ENCODE peak calls at places on chromosome 17, in seven cellular contexts. One of them, this sample, is unnamed.
A peak's percentile ranks its signal among the peaks of the same experiment; 100 is the strongest.

GRCh38 chr17:38660097-38661026 is 14.4 kb downstream of the EPOP start:
- DNase-seq in endodermal cell: peak; percentile 56
- DNase-seq in SW 1271: no peak
- DNase-seq in CD8-positive, alpha-beta T cell: no peak
- DNase-seq in body of pancreas: no peak
- DNase-seq in BE2C: no peak
- DNase-seq in hippocampal formation: no peak
- DNase-seq in this sample: no peak

GRCh38 chr17:72588961-72589360 is 468.1 kb downstream of the SOX9 start:
- DNase-seq in body of pancreas: peak; percentile 76
- DNase-seq in CD8-positive, alpha-beta T cell: no peak
- DNase-seq in BE2C: peak; percentile 47
- DNase-seq in hippocampal formation: no peak
- DNase-seq in endodermal cell: no peak
- DNase-seq in SW 1271: no peak
- DNase-seq in this sample: no peak

GRCh38 chr17:46191332-46192210 is 1.7 kb downstream of the KANSL1 start:
- DNase-seq in hippocampal formation: peak; percentile 73
- DNase-seq in SW 1271: peak; percentile 66
- DNase-seq in endodermal cell: peak; percentile 85
- DNase-seq in CD8-positive, alpha-beta T cell: no peak
- DNase-seq in body of pancreas: peak; percentile 45
- DNase-seq in BE2C: peak; percentile 44
- DNase-seq in this sample: no peak

GRCh38 chr17:69326302-69327059 is 452 bp downstream of the ABCA5 start:
- DNase-seq in CD8-positive, alpha-beta T cell: peak; percentile 4
- DNase-seq in SW 1271: no peak
- DNase-seq in BE2C: no peak
- DNase-seq in body of pancreas: no peak
- DNase-seq in hippocampal formation: no peak
- DNase-seq in endodermal cell: no peak
- DNase-seq in this sample: no peak

GRCh38 chr17:75908201-75908600 is 3.5 kb upstream of the MRPL38 start:
- DNase-seq in hippocampal formation: no peak
- DNase-seq in BE2C: no peak
- DNase-seq in CD8-positive, alpha-beta T cell: no peak
- DNase-seq in endodermal cell: no peak
- DNase-seq in SW 1271: no peak
- DNase-seq in body of pancreas: no peak
- DNase-seq in this sample: no peak

GRCh38 chr17:31499771-31500554 is 108.5 kb downstream of the RAB11FIP4 start:
- DNase-seq in body of pancreas: peak; percentile 76
- DNase-seq in SW 1271: no peak
- DNase-seq in hippocampal formation: peak; percentile 72
- DNase-seq in BE2C: no peak
- DNase-seq in CD8-positive, alpha-beta T cell: no peak
- DNase-seq in endodermal cell: peak; percentile 84
- DNase-seq in this sample: peak; percentile 64

GRCh38 chr17:81543339-81543675 is 8.8 kb downstream of the FAAP100 start:
- DNase-seq in SW 1271: no peak
- DNase-seq in body of pancreas: peak; percentile 41
- DNase-seq in CD8-positive, alpha-beta T cell: no peak
- DNase-seq in endodermal cell: no peak
- DNase-seq in hippocampal formation: no peak
- DNase-seq in BE2C: no peak
- DNase-seq in this sample: peak; percentile 44

GRCh38 chr17:77437747-77438146 is 297.0 kb downstream of the SEC14L1 start:
- DNase-seq in SW 1271: no peak
- DNase-seq in BE2C: no peak
- DNase-seq in body of pancreas: no peak
- DNase-seq in hippocampal formation: no peak
- DNase-seq in CD8-positive, alpha-beta T cell: no peak
- DNase-seq in endodermal cell: no peak
- DNase-seq in this sample: no peak

GRCh38 chr17:75489511-75489955 is 25.8 kb downstream of the CASKIN2 start:
- DNase-seq in body of pancreas: no peak
- DNase-seq in SW 1271: no peak
- DNase-seq in BE2C: no peak
- DNase-seq in endodermal cell: no peak
- DNase-seq in CD8-positive, alpha-beta T cell: no peak
- DNase-seq in hippocampal formation: no peak
- DNase-seq in this sample: no peak

GRCh38 chr17:34703533-34703932 is 124.2 kb downstream of the TMEM132E start:
- DNase-seq in endodermal cell: peak; percentile 96
- DNase-seq in SW 1271: no peak
- DNase-seq in hippocampal formation: no peak
- DNase-seq in BE2C: no peak
- DNase-seq in body of pancreas: peak; percentile 30
- DNase-seq in CD8-positive, alpha-beta T cell: peak; percentile 22
- DNase-seq in this sample: no peak

GRCh38 chr17:66889480-66890230 is 54.7 kb downstream of the CACNG5 start:
- DNase-seq in SW 1271: no peak
- DNase-seq in body of pancreas: no peak
- DNase-seq in CD8-positive, alpha-beta T cell: no peak
- DNase-seq in endodermal cell: no peak
- DNase-seq in hippocampal formation: no peak
- DNase-seq in BE2C: no peak
- DNase-seq in this sample: no peak

GRCh38 chr17:63774141-63774981 is at the start of gene DDX42:
- DNase-seq in CD8-positive, alpha-beta T cell: peak; percentile 89
- DNase-seq in BE2C: peak; percentile 95
- DNase-seq in SW 1271: peak; percentile 58
- DNase-seq in body of pancreas: peak; percentile 90
- DNase-seq in hippocampal formation: no peak
- DNase-seq in endodermal cell: peak; percentile 98
- DNase-seq in this sample: peak; percentile 89

GRCh38 chr17:35866356-35866950 is 2.2 kb downstream of the HEATR9 start:
- DNase-seq in SW 1271: no peak
- DNase-seq in endodermal cell: no peak
- DNase-seq in body of pancreas: no peak
- DNase-seq in CD8-positive, alpha-beta T cell: no peak
- DNase-seq in BE2C: no peak
- DNase-seq in hippocampal formation: no peak
- DNase-seq in this sample: no peak

GRCh38 chr17:5139454-5139725 is 23.6 kb downstream of the USP6 start:
- DNase-seq in BE2C: no peak
- DNase-seq in endodermal cell: peak; percentile 35
- DNase-seq in hippocampal formation: no peak
- DNase-seq in CD8-positive, alpha-beta T cell: no peak
- DNase-seq in body of pancreas: no peak
- DNase-seq in SW 1271: no peak
- DNase-seq in this sample: no peak

GRCh38 chr17:79992657-79993389 is 42.8 kb downstream of the TBC1D16 start:
- DNase-seq in BE2C: no peak
- DNase-seq in hippocampal formation: no peak
- DNase-seq in endodermal cell: no peak
- DNase-seq in CD8-positive, alpha-beta T cell: no peak
- DNase-seq in body of pancreas: no peak
- DNase-seq in SW 1271: no peak
- DNase-seq in this sample: no peak

GRCh38 chr17:40331743-40332641 is 23.0 kb downstream of the RARA start:
- DNase-seq in body of pancreas: peak; percentile 93
- DNase-seq in SW 1271: no peak
- DNase-seq in CD8-positive, alpha-beta T cell: no peak
- DNase-seq in endodermal cell: no peak
- DNase-seq in BE2C: peak; percentile 83
- DNase-seq in hippocampal formation: peak; percentile 50
- DNase-seq in this sample: peak; percentile 73

GRCh38 chr17:31680126-31680525 is 178.9 kb downstream of the COPRS start:
- DNase-seq in CD8-positive, alpha-beta T cell: no peak
- DNase-seq in endodermal cell: peak; percentile 28
- DNase-seq in body of pancreas: no peak
- DNase-seq in SW 1271: no peak
- DNase-seq in hippocampal formation: no peak
- DNase-seq in BE2C: no peak
- DNase-seq in this sample: no peak

GRCh38 chr17:57442914-57443571 is 186.7 kb downstream of the MSI2 start:
- DNase-seq in SW 1271: no peak
- DNase-seq in hippocampal formation: no peak
- DNase-seq in body of pancreas: peak; percentile 18
- DNase-seq in CD8-positive, alpha-beta T cell: peak; percentile 56
- DNase-seq in BE2C: no peak
- DNase-seq in endodermal cell: no peak
- DNase-seq in this sample: peak; percentile 31

GRCh38 chr17:79114455-79115301 is 40.1 kb downstream of the ENGASE start:
- DNase-seq in hippocampal formation: no peak
- DNase-seq in SW 1271: no peak
- DNase-seq in body of pancreas: peak; percentile 59
- DNase-seq in endodermal cell: peak; percentile 74
- DNase-seq in CD8-positive, alpha-beta T cell: no peak
- DNase-seq in BE2C: peak; percentile 66
- DNase-seq in this sample: no peak

GRCh38 chr17:79622776-79623175 is 11.9 kb upstream of the RBFOX3 start:
- DNase-seq in hippocampal formation: no peak
- DNase-seq in CD8-positive, alpha-beta T cell: no peak
- DNase-seq in body of pancreas: no peak
- DNase-seq in SW 1271: no peak
- DNase-seq in BE2C: no peak
- DNase-seq in endodermal cell: peak; percentile 29
- DNase-seq in this sample: no peak

GRCh38 chr17:37708616-37709212 is 36.1 kb downstream of the HNF1B start:
- DNase-seq in BE2C: no peak
- DNase-seq in hippocampal formation: no peak
- DNase-seq in endodermal cell: peak; percentile 67
- DNase-seq in SW 1271: no peak
- DNase-seq in body of pancreas: peak; percentile 69
- DNase-seq in CD8-positive, alpha-beta T cell: no peak
- DNase-seq in this sample: no peak

GRCh38 chr17:55722742-55723487 is at the start of gene TMEM100:
- DNase-seq in body of pancreas: no peak
- DNase-seq in endodermal cell: no peak
- DNase-seq in SW 1271: no peak
- DNase-seq in hippocampal formation: no peak
- DNase-seq in CD8-positive, alpha-beta T cell: no peak
- DNase-seq in BE2C: peak; percentile 51
- DNase-seq in this sample: no peak

GRCh38 chr17:74061758-74062157 is 141.7 kb upstream of the RPL38 start:
- DNase-seq in SW 1271: no peak
- DNase-seq in endodermal cell: no peak
- DNase-seq in BE2C: no peak
- DNase-seq in hippocampal formation: no peak
- DNase-seq in body of pancreas: no peak
- DNase-seq in CD8-positive, alpha-beta T cell: no peak
- DNase-seq in this sample: no peak

GRCh38 chr17:66383353-66383752 is 80.9 kb downstream of the PRKCA start:
- DNase-seq in endodermal cell: no peak
- DNase-seq in CD8-positive, alpha-beta T cell: no peak
- DNase-seq in SW 1271: no peak
- DNase-seq in hippocampal formation: no peak
- DNase-seq in body of pancreas: no peak
- DNase-seq in BE2C: no peak
- DNase-seq in this sample: no peak

GRCh38 chr17:29726721-29727252 is 104.1 kb upstream of the CORO6 start:
- DNase-seq in endodermal cell: no peak
- DNase-seq in body of pancreas: no peak
- DNase-seq in CD8-positive, alpha-beta T cell: peak; percentile 16
- DNase-seq in SW 1271: peak; percentile 75
- DNase-seq in BE2C: peak; percentile 41
- DNase-seq in hippocampal formation: no peak
- DNase-seq in this sample: no peak

GRCh38 chr17:28227278-28228108 is 91.5 kb upstream of the TMEM97 start:
- DNase-seq in endodermal cell: peak; percentile 100
- DNase-seq in CD8-positive, alpha-beta T cell: no peak
- DNase-seq in hippocampal formation: peak; percentile 8
- DNase-seq in body of pancreas: peak; percentile 97
- DNase-seq in BE2C: peak; percentile 21
- DNase-seq in SW 1271: no peak
- DNase-seq in this sample: peak; percentile 67

GRCh38 chr17:71987634-71988033 is 133.2 kb upstream of the SOX9 start:
- DNase-seq in CD8-positive, alpha-beta T cell: no peak
- DNase-seq in hippocampal formation: no peak
- DNase-seq in endodermal cell: no peak
- DNase-seq in body of pancreas: no peak
- DNase-seq in BE2C: no peak
- DNase-seq in SW 1271: no peak
- DNase-seq in this sample: no peak

This sample was measured in dorsolateral prefrontal cortex.